ENCODE peak calls at places on chromosome 15, in five cellular contexts. H is activated CD4-positive, CD25-positive, alpha-beta regulatory T cell treated with anti-CD3 and anti-CD28 coated beads, Interleukin-2, amount 50 U/mL, for 72 hours; R is EL; P is cardiac fibroblast; L is heart left ventricle. T is an unnamed sample.

GRCh38 chr15:96331141-96331941 is 841 bp downstream of the NR2F2 start:
- DNase-seq in H (no peak), R (no peak), P (peak; percentile 65), L (no peak), T (peak; percentile 70)

GRCh38 chr15:100017140-100017539 is 283.9 kb upstream of the LYSMD4 start:
- DNase-seq in H (no peak), R (no peak), P (no peak), L (no peak), T (no peak)

GRCh38 chr15:35437157-35437556 is 108.8 kb downstream of the DPH6 start:
- DNase-seq in H (no peak), R (peak; percentile 33), P (peak; percentile 40), L (no peak), T (peak; percentile 6)

GRCh38 chr15:63608989-63609388 is 11.8 kb downstream of the FBXL22 start:
- DNase-seq in H (no peak), R (no peak), P (no peak), L (no peak), T (no peak)

GRCh38 chr15:59298255-59298856 is 74.3 kb downstream of the MYO1E start:
- DNase-seq in H (no peak), R (peak; percentile 32), P (peak; percentile 34), L (no peak), T (peak; percentile 79)

GRCh38 chr15:59492389-59493377 is 54.7 kb downstream of the FAM81A start:
- DNase-seq in H (peak; percentile 53), R (peak; percentile 74), P (peak; percentile 83), L (peak; percentile 50), T (peak; percentile 82)

GRCh38 chr15:62560943-62561571 is 396.0 kb upstream of the C2CD4B start:
- DNase-seq in H (no peak), R (no peak), P (no peak), L (no peak), T (no peak)

GRCh38 chr15:78264304-78265136 is at the start of gene DNAJA4:
- DNase-seq in H (peak; percentile 67), R (peak; percentile 34), P (peak; percentile 32), L (peak; percentile 82), T (no peak)

GRCh38 chr15:70775160-70775559 is 11.8 kb upstream of the UACA start:
- DNase-seq in H (no peak), R (peak; percentile 95), P (peak; percentile 89), L (no peak), T (peak; percentile 55)

GRCh38 chr15:28114721-28115622 is 15.9 kb upstream of the OCA2 start:
- DNase-seq in H (no peak), R (no peak), P (peak; percentile 21), L (no peak), T (no peak)

GRCh38 chr15:55742498-55742926 is 440 bp downstream of the PRTG start:
- DNase-seq in H (no peak), R (peak; percentile 46), P (peak; percentile 33), L (peak; percentile 30), T (peak; percentile 35)

GRCh38 chr15:75008249-75009017 is 13.1 kb downstream of the SCAMP5 start:
- DNase-seq in H (no peak), R (no peak), P (no peak), L (no peak), T (no peak)

GRCh38 chr15:53835309-53835708 is 75.8 kb upstream of the WDR72 start:
- DNase-seq in H (no peak), R (no peak), P (no peak), L (no peak), T (no peak)

GRCh38 chr15:64877435-64877834 is 34.3 kb upstream of the ANKDD1A start:
- DNase-seq in H (no peak), R (peak; percentile 44), P (peak; percentile 47), L (peak; percentile 82), T (no peak)

GRCh38 chr15:73959801-73960200 is 32.3 kb downstream of the STOML1 start:
- DNase-seq in H (no peak), R (no peak), P (no peak), L (no peak), T (no peak)

GRCh38 chr15:72685925-72686794 is at the start of the genes BBS4 and HIGD2B:
- DNase-seq in H (peak; percentile 85), R (peak; percentile 90), P (peak; percentile 87), L (peak; percentile 89), T (peak; percentile 89)